ENCODE peak calls at places on chromosomes 11 and 22, in seven cellular contexts. One of them, this sample, is unnamed.

GRCh38 chr11:114605370-114605769 is 9.8 kb upstream of the NXPE4 start:
- DNase-seq in K562: no peak
- DNase-seq in pancreas: no peak
- DNase-seq in SJSA1: no peak
- DNase-seq in neuronal stem cell: no peak
- DNase-seq in IMR-90: no peak
- DNase-seq in OCI-LY7: no peak
- DNase-seq in this sample: no peak

GRCh38 chr11:44910591-44910990 is 40.1 kb downstream of the TP53I11 start:
- DNase-seq in SJSA1: no peak
- DNase-seq in K562: no peak
- DNase-seq in IMR-90: no peak
- DNase-seq in pancreas: no peak
- DNase-seq in OCI-LY7: no peak
- DNase-seq in neuronal stem cell: no peak
- DNase-seq in this sample: no peak

GRCh38 chr11:106415510-106415909 is 338.0 kb downstream of the AASDHPPT start:
- DNase-seq in IMR-90: no peak
- DNase-seq in neuronal stem cell: no peak
- DNase-seq in pancreas: no peak
- DNase-seq in K562: no peak
- DNase-seq in SJSA1: no peak
- DNase-seq in OCI-LY7: no peak
- DNase-seq in this sample: no peak

GRCh38 chr11:36974771-36975170 is 376.7 kb upstream of the RAG2 start:
- DNase-seq in OCI-LY7: no peak
- DNase-seq in neuronal stem cell: no peak
- DNase-seq in SJSA1: no peak
- DNase-seq in IMR-90: no peak
- DNase-seq in K562: no peak
- DNase-seq in pancreas: no peak
- DNase-seq in this sample: no peak

GRCh38 chr11:2838091-2838490 is 47.5 kb downstream of the CDKN1C start:
- DNase-seq in IMR-90: no peak
- DNase-seq in pancreas: no peak
- DNase-seq in neuronal stem cell: no peak
- DNase-seq in OCI-LY7: no peak
- DNase-seq in K562: no peak
- DNase-seq in SJSA1: no peak
- DNase-seq in this sample: no peak

GRCh38 chr11:60756307-60757032 is at the start of gene MS4A15:
- DNase-seq in K562: peak; percentile 57
- DNase-seq in SJSA1: no peak
- DNase-seq in neuronal stem cell: no peak
- DNase-seq in IMR-90: no peak
- DNase-seq in pancreas: no peak
- DNase-seq in OCI-LY7: peak; percentile 50
- DNase-seq in this sample: no peak

GRCh38 chr11:72842126-72842525 is 27.9 kb downstream of the ATG16L2 start:
- DNase-seq in SJSA1: no peak
- DNase-seq in OCI-LY7: no peak
- DNase-seq in pancreas: no peak
- DNase-seq in neuronal stem cell: no peak
- DNase-seq in IMR-90: no peak
- DNase-seq in K562: no peak
- DNase-seq in this sample: no peak

GRCh38 chr11:108593910-108594434 is 404 bp upstream of the EXPH5 start:
- DNase-seq in OCI-LY7: no peak
- DNase-seq in SJSA1: no peak
- DNase-seq in pancreas: no peak
- DNase-seq in neuronal stem cell: no peak
- DNase-seq in K562: no peak
- DNase-seq in IMR-90: no peak
- DNase-seq in this sample: no peak

GRCh38 chr11:75816561-75817239 is 1.7 kb downstream of the UVRAG start:
- DNase-seq in neuronal stem cell: no peak
- DNase-seq in OCI-LY7: peak; percentile 44
- DNase-seq in K562: peak; percentile 55
- DNase-seq in pancreas: no peak
- DNase-seq in SJSA1: no peak
- DNase-seq in IMR-90: no peak
- DNase-seq in this sample: no peak

GRCh38 chr22:30250713-30251267 is 4.2 kb upstream of the LIF start:
- DNase-seq in OCI-LY7: no peak
- DNase-seq in pancreas: no peak
- DNase-seq in SJSA1: peak; percentile 89
- DNase-seq in neuronal stem cell: no peak
- DNase-seq in K562: no peak
- DNase-seq in IMR-90: peak; percentile 86
- DNase-seq in this sample: no peak

GRCh38 chr11:111344032-111344431 is 35.0 kb downstream of the POU2AF1 start:
- DNase-seq in OCI-LY7: no peak
- DNase-seq in SJSA1: no peak
- DNase-seq in pancreas: no peak
- DNase-seq in K562: no peak
- DNase-seq in IMR-90: peak; percentile 79
- DNase-seq in neuronal stem cell: no peak
- DNase-seq in this sample: peak; percentile 63

GRCh38 chr22:26593763-26594162 is 3.8 kb upstream of the TPST2 start:
- DNase-seq in K562: no peak
- DNase-seq in SJSA1: no peak
- DNase-seq in OCI-LY7: no peak
- DNase-seq in IMR-90: no peak
- DNase-seq in pancreas: no peak
- DNase-seq in neuronal stem cell: no peak
- DNase-seq in this sample: no peak

GRCh38 chr11:17760102-17761029 is 25.8 kb downstream of the KCNC1 start:
- DNase-seq in IMR-90: peak; percentile 39
- DNase-seq in K562: peak; percentile 74
- DNase-seq in OCI-LY7: peak; percentile 48
- DNase-seq in SJSA1: no peak
- DNase-seq in pancreas: peak; percentile 43
- DNase-seq in neuronal stem cell: peak; percentile 63
- DNase-seq in this sample: no peak

GRCh38 chr11:109306322-109306721 is 115.7 kb upstream of the C11orf87 start:
- DNase-seq in SJSA1: no peak
- DNase-seq in pancreas: no peak
- DNase-seq in neuronal stem cell: no peak
- DNase-seq in OCI-LY7: no peak
- DNase-seq in K562: no peak
- DNase-seq in IMR-90: peak; percentile 3
- DNase-seq in this sample: no peak

GRCh38 chr22:31683181-31684105 is 21.4 kb upstream of the PISD start:
- DNase-seq in pancreas: no peak
- DNase-seq in SJSA1: no peak
- DNase-seq in IMR-90: no peak
- DNase-seq in OCI-LY7: no peak
- DNase-seq in K562: no peak
- DNase-seq in neuronal stem cell: no peak
- DNase-seq in this sample: no peak

GRCh38 chr11:46337626-46338345 is 9.5 kb upstream of the DGKZ start:
- DNase-seq in pancreas: no peak
- DNase-seq in neuronal stem cell: no peak
- DNase-seq in OCI-LY7: no peak
- DNase-seq in IMR-90: no peak
- DNase-seq in K562: no peak
- DNase-seq in SJSA1: no peak
- DNase-seq in this sample: no peak

GRCh38 chr11:46341454-46341853 is 5.8 kb upstream of the DGKZ start:
- DNase-seq in IMR-90: no peak
- DNase-seq in SJSA1: no peak
- DNase-seq in pancreas: no peak
- DNase-seq in neuronal stem cell: no peak
- DNase-seq in OCI-LY7: no peak
- DNase-seq in K562: no peak
- DNase-seq in this sample: no peak

GRCh38 chr11:46338636-46338987 is 8.7 kb upstream of the DGKZ start:
- DNase-seq in OCI-LY7: no peak
- DNase-seq in pancreas: no peak
- DNase-seq in SJSA1: no peak
- DNase-seq in K562: no peak
- DNase-seq in IMR-90: peak; percentile 26
- DNase-seq in neuronal stem cell: no peak
- DNase-seq in this sample: no peak

GRCh38 chr11:46338988-46339666 is 8.1 kb upstream of the DGKZ start:
- DNase-seq in SJSA1: no peak
- DNase-seq in neuronal stem cell: no peak
- DNase-seq in K562: no peak
- DNase-seq in OCI-LY7: no peak
- DNase-seq in IMR-90: no peak
- DNase-seq in pancreas: no peak
- DNase-seq in this sample: no peak

GRCh38 chr11:46339816-46340215 is 7.4 kb upstream of the DGKZ start:
- DNase-seq in K562: no peak
- DNase-seq in pancreas: no peak
- DNase-seq in OCI-LY7: no peak
- DNase-seq in IMR-90: no peak
- DNase-seq in neuronal stem cell: no peak
- DNase-seq in SJSA1: no peak
- DNase-seq in this sample: no peak
- H3K4me3 ChIP-seq in K562: no peak overlapping the region
- H3K4me3 ChIP-seq in pancreas: no peak overlapping the region
- H3K4me3 ChIP-seq in OCI-LY7: no peak overlapping the region
- H3K4me3 ChIP-seq in IMR-90: no peak overlapping the region
- H3K4me3 ChIP-seq in neuronal stem cell: no peak overlapping the region
- H3K4me3 ChIP-seq in SJSA1: no peak overlapping the region
- H3K4me3 ChIP-seq in this sample: no peak overlapping the region

GRCh38 chr11:33948494-33948893 is 56.6 kb upstream of the LMO2 start:
- DNase-seq in IMR-90: no peak
- DNase-seq in pancreas: no peak
- DNase-seq in neuronal stem cell: no peak
- DNase-seq in SJSA1: no peak
- DNase-seq in K562: no peak
- DNase-seq in OCI-LY7: no peak
- DNase-seq in this sample: no peak

GRCh38 chr11:33945481-33946268 is 53.8 kb upstream of the LMO2 start:
- DNase-seq in neuronal stem cell: no peak
- DNase-seq in OCI-LY7: no peak
- DNase-seq in SJSA1: no peak
- DNase-seq in pancreas: no peak
- DNase-seq in K562: no peak
- DNase-seq in IMR-90: no peak
- DNase-seq in this sample: no peak

GRCh38 chr11:33952805-33953204 is 60.9 kb upstream of the LMO2 start:
- DNase-seq in K562: peak; percentile 70
- DNase-seq in SJSA1: no peak
- DNase-seq in neuronal stem cell: no peak
- DNase-seq in IMR-90: no peak
- DNase-seq in OCI-LY7: no peak
- DNase-seq in pancreas: no peak
- DNase-seq in this sample: no peak

GRCh38 chr11:33946930-33947329 is 55.1 kb upstream of the LMO2 start:
- DNase-seq in OCI-LY7: no peak
- DNase-seq in neuronal stem cell: no peak
- DNase-seq in IMR-90: no peak
- DNase-seq in SJSA1: no peak
- DNase-seq in K562: no peak
- DNase-seq in pancreas: no peak
- DNase-seq in this sample: no peak

DNA sequence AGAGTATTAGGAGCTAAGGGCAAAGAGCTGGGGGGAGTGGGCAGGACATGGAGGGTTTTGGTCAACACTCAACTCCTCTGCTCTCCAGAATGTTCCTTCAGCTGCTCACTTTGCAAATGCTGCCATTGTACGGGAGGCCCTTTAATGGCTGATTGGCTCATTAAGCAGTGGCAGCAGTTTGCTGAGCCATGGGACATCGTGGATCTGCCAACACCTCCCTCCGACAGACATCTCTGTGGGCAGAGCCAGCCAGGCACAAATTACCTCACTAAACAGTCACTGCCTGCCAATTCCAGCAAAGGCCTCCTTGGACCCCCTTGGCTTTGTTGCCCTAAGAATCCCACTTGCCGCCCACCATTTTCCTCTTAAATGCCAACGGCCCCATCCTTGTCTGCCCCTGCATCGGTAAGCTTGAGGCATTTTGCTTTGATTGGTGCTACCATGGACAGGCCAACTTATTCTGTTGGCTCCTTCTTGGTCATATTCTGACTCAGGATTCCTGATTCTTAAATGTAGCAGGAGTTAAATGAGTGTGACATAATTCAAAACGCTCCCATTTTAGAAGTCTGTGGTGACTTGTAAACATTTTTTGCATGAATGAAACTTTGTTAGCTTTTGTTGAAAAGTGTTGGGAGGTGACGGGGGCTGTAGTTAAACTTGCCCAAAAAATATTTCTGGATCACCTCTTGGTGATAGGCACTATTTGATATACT is 57.5 kb upstream of the LMO2 start:
- DNase-seq in OCI-LY7: no peak
- DNase-seq in pancreas: no peak
- DNase-seq in neuronal stem cell: no peak
- DNase-seq in SJSA1: no peak
- DNase-seq in IMR-90: no peak
- DNase-seq in K562: no peak
- DNase-seq in this sample: no peak
- H3K4me1 ChIP-seq in OCI-LY7: no peaks in the 10 kb centered on the region
- H3K4me1 ChIP-seq in pancreas: no peaks in the 10 kb centered on the region
- H3K4me1 ChIP-seq in neuronal stem cell: no peaks in the 10 kb centered on the region
- H3K4me1 ChIP-seq in SJSA1: no peaks in the 10 kb centered on the region
- H3K4me1 ChIP-seq in IMR-90: no peaks in the 10 kb centered on the region
- H3K4me1 ChIP-seq in K562: peaks cover 41% of the 10 kb centered on the region
- H3K4me1 ChIP-seq in this sample: no peaks in the 10 kb centered on the region

GRCh38 chr22:39458443-39459083 is 1.8 kb downstream of the MGAT3 start:
- DNase-seq in SJSA1: no peak
- DNase-seq in OCI-LY7: no peak
- DNase-seq in K562: no peak
- DNase-seq in IMR-90: no peak
- DNase-seq in pancreas: no peak
- DNase-seq in neuronal stem cell: no peak
- DNase-seq in this sample: no peak
- H3K27ac ChIP-seq in SJSA1: no peak overlapping the region
- H3K27ac ChIP-seq in OCI-LY7: peak overlapping the region; percentile 54
- H3K27ac ChIP-seq in K562: peak overlapping the region; percentile 67
- H3K27ac ChIP-seq in IMR-90: no peak overlapping the region
- H3K27ac ChIP-seq in pancreas: no peak overlapping the region
- H3K27ac ChIP-seq in neuronal stem cell: no peak overlapping the region
- H3K27ac ChIP-seq in this sample: no peak overlapping the region

DNA sequence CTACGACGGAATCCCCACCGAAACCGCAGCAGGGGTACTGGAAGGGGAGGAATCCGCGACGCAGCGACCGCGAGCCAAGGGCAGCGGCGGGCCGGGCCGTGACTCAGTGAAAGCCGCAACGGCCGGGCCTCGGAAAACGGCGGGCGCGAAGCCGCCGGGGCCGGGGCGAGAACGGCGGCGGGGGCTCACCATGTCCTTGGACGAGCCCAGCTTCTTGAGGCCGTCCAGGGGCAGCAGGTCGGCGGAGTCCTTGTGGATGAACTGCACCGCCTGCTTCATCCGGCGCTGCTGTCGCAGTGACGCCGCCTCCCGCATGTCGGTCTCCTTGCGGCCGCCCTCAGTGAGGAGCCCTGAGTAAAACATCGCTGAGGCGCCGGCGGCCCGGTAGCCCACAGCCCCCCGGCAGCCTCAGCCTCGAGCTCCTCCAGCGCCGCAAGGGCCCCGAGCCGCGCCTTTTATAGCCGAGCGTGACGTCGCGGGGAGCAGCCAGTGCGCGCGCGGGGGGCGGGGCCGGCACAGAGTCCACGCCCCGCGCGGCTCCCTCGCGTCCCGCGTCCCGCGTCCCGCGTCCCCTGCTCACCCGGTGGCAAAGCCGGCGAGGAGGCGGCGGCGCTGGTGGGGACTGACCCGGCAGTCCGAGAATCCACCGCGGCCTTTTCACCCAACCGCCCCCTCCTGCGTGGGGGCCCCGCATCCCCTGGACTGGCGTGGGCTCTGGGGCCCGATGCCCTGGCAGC is at the start of gene NRIP3:
- DNase-seq in K562: peak; percentile 83
- DNase-seq in neuronal stem cell: peak; percentile 66
- DNase-seq in OCI-LY7: no peak
- DNase-seq in IMR-90: peak; percentile 52
- DNase-seq in pancreas: peak; percentile 73
- DNase-seq in SJSA1: peak; percentile 70
- DNase-seq in this sample: peak; percentile 61
- H3K4me3 ChIP-seq in K562: peak within 1 kb of the TSS; percentile 48
- H3K4me3 ChIP-seq in neuronal stem cell: peak within 1 kb of the TSS; percentile 81
- H3K4me3 ChIP-seq in OCI-LY7: no peak within 1 kb of the TSS
- H3K4me3 ChIP-seq in IMR-90: peak within 1 kb of the TSS; percentile 65
- H3K4me3 ChIP-seq in pancreas: peak within 1 kb of the TSS; percentile 57
- H3K4me3 ChIP-seq in SJSA1: peak within 1 kb of the TSS; percentile 57
- H3K4me3 ChIP-seq in this sample: peak within 1 kb of the TSS; percentile 42